ENCODE peak calls at places on chromosome 1, in nine cellular contexts. One of them, this sample, is unnamed.

GRCh38 chr1:86775395-86775794 is 71.0 kb downstream of the SH3GLB1 start:
- DNase-seq in cardiac fibroblast: no peak
- DNase-seq in gastrocnemius medialis: no peak
- DNase-seq in CD8-positive, alpha-beta T cell: no peak
- DNase-seq in left ventricle myocardium inferior: no peak
- DNase-seq in ovary: no peak
- DNase-seq in colonic mucosa: no peak
- DNase-seq in bronchial epithelial cell: no peak
- DNase-seq in cardiac muscle cell: no peak
- DNase-seq in this sample: no peak

GRCh38 chr1:17630048-17630830 is 90.7 kb downstream of the ARHGEF10L start:
- DNase-seq in cardiac fibroblast: peak
- DNase-seq in gastrocnemius medialis: peak
- DNase-seq in CD8-positive, alpha-beta T cell: no peak
- DNase-seq in left ventricle myocardium inferior: peak
- DNase-seq in ovary: no peak
- DNase-seq in colonic mucosa: peak
- DNase-seq in bronchial epithelial cell: no peak
- DNase-seq in cardiac muscle cell: no peak
- DNase-seq in this sample: no peak

GRCh38 chr1:55539652-55540512 is 324.7 kb upstream of the USP24 start:
- DNase-seq in cardiac fibroblast: no peak
- DNase-seq in gastrocnemius medialis: no peak
- DNase-seq in CD8-positive, alpha-beta T cell: no peak
- DNase-seq in left ventricle myocardium inferior: no peak
- DNase-seq in ovary: no peak
- DNase-seq in colonic mucosa: no peak
- DNase-seq in bronchial epithelial cell: no peak
- DNase-seq in cardiac muscle cell: no peak
- DNase-seq in this sample: no peak

GRCh38 chr1:96756789-96757188 is 35.2 kb downstream of the PTBP2 start:
- DNase-seq in cardiac fibroblast: peak
- DNase-seq in gastrocnemius medialis: no peak
- DNase-seq in CD8-positive, alpha-beta T cell: no peak
- DNase-seq in left ventricle myocardium inferior: no peak
- DNase-seq in ovary: no peak
- DNase-seq in colonic mucosa: no peak
- DNase-seq in bronchial epithelial cell: no peak
- DNase-seq in cardiac muscle cell: no peak
- DNase-seq in this sample: no peak

GRCh38 chr1:82143108-82143833 is 342.5 kb downstream of the ADGRL2 start:
- DNase-seq in cardiac fibroblast: no peak
- DNase-seq in gastrocnemius medialis: no peak
- DNase-seq in CD8-positive, alpha-beta T cell: no peak
- DNase-seq in left ventricle myocardium inferior: no peak
- DNase-seq in ovary: no peak
- DNase-seq in colonic mucosa: no peak
- DNase-seq in bronchial epithelial cell: no peak
- DNase-seq in cardiac muscle cell: no peak
- DNase-seq in this sample: no peak

GRCh38 chr1:17438176-17438976 is 1.1 kb downstream of the RCC2 start:
- DNase-seq in cardiac fibroblast: peak
- DNase-seq in gastrocnemius medialis: peak
- DNase-seq in CD8-positive, alpha-beta T cell: peak
- DNase-seq in left ventricle myocardium inferior: peak
- DNase-seq in ovary: peak
- DNase-seq in colonic mucosa: peak
- DNase-seq in bronchial epithelial cell: no peak
- DNase-seq in cardiac muscle cell: peak
- DNase-seq in this sample: peak

GRCh38 chr1:227437495-227438008 is 119.3 kb upstream of the CDC42BPA start:
- DNase-seq in cardiac fibroblast: peak
- DNase-seq in gastrocnemius medialis: no peak
- DNase-seq in CD8-positive, alpha-beta T cell: no peak
- DNase-seq in left ventricle myocardium inferior: no peak
- DNase-seq in ovary: no peak
- DNase-seq in colonic mucosa: no peak
- DNase-seq in bronchial epithelial cell: peak
- DNase-seq in cardiac muscle cell: peak
- DNase-seq in this sample: peak

GRCh38 chr1:245751111-245751510 is 596.3 kb downstream of the KIF26B start:
- DNase-seq in cardiac fibroblast: peak
- DNase-seq in gastrocnemius medialis: no peak
- DNase-seq in CD8-positive, alpha-beta T cell: no peak
- DNase-seq in left ventricle myocardium inferior: no peak
- DNase-seq in ovary: no peak
- DNase-seq in colonic mucosa: no peak
- DNase-seq in bronchial epithelial cell: no peak
- DNase-seq in cardiac muscle cell: no peak
- DNase-seq in this sample: no peak

GRCh38 chr1:209045326-209046057 is 538.0 kb upstream of the CAMK1G start:
- DNase-seq in cardiac fibroblast: no peak
- DNase-seq in gastrocnemius medialis: no peak
- DNase-seq in CD8-positive, alpha-beta T cell: no peak
- DNase-seq in left ventricle myocardium inferior: no peak
- DNase-seq in ovary: no peak
- DNase-seq in colonic mucosa: no peak
- DNase-seq in bronchial epithelial cell: peak
- DNase-seq in cardiac muscle cell: no peak
- DNase-seq in this sample: no peak

GRCh38 chr1:6249732-6250689 is 6.0 kb downstream of the HES3 start:
- DNase-seq in cardiac fibroblast: no peak
- DNase-seq in gastrocnemius medialis: no peak
- DNase-seq in CD8-positive, alpha-beta T cell: no peak
- DNase-seq in left ventricle myocardium inferior: no peak
- DNase-seq in ovary: peak
- DNase-seq in colonic mucosa: no peak
- DNase-seq in bronchial epithelial cell: no peak
- DNase-seq in cardiac muscle cell: no peak
- DNase-seq in this sample: no peak

GRCh38 chr1:243582321-243582720 is 267.7 kb downstream of the AKT3 start:
- DNase-seq in cardiac fibroblast: peak
- DNase-seq in gastrocnemius medialis: no peak
- DNase-seq in CD8-positive, alpha-beta T cell: no peak
- DNase-seq in left ventricle myocardium inferior: no peak
- DNase-seq in ovary: no peak
- DNase-seq in colonic mucosa: no peak
- DNase-seq in bronchial epithelial cell: no peak
- DNase-seq in cardiac muscle cell: no peak
- DNase-seq in this sample: no peak

GRCh38 chr1:39701092-39701460 is 9.8 kb upstream of the HPCAL4 start:
- DNase-seq in cardiac fibroblast: peak
- DNase-seq in gastrocnemius medialis: no peak
- DNase-seq in CD8-positive, alpha-beta T cell: no peak
- DNase-seq in left ventricle myocardium inferior: peak
- DNase-seq in ovary: peak
- DNase-seq in colonic mucosa: no peak
- DNase-seq in bronchial epithelial cell: peak
- DNase-seq in cardiac muscle cell: peak
- DNase-seq in this sample: no peak

GRCh38 chr1:100440075-100440809 is 87.9 kb downstream of the CDC14A start:
- DNase-seq in cardiac fibroblast: no peak
- DNase-seq in gastrocnemius medialis: no peak
- DNase-seq in CD8-positive, alpha-beta T cell: peak
- DNase-seq in left ventricle myocardium inferior: no peak
- DNase-seq in ovary: no peak
- DNase-seq in colonic mucosa: peak
- DNase-seq in bronchial epithelial cell: no peak
- DNase-seq in cardiac muscle cell: no peak
- DNase-seq in this sample: no peak

GRCh38 chr1:27615346-27616004 is 11.5 kb upstream of the AHDC1 start:
- DNase-seq in cardiac fibroblast: no peak
- DNase-seq in gastrocnemius medialis: no peak
- DNase-seq in CD8-positive, alpha-beta T cell: no peak
- DNase-seq in left ventricle myocardium inferior: no peak
- DNase-seq in ovary: no peak
- DNase-seq in colonic mucosa: no peak
- DNase-seq in bronchial epithelial cell: no peak
- DNase-seq in cardiac muscle cell: no peak
- DNase-seq in this sample: no peak
- H3K4me3 ChIP-seq in cardiac fibroblast: no peak
- H3K4me3 ChIP-seq in gastrocnemius medialis: no peak
- H3K4me3 ChIP-seq in CD8-positive, alpha-beta T cell: no peak
- H3K4me3 ChIP-seq in left ventricle myocardium inferior: no peak
- H3K4me3 ChIP-seq in ovary: no peak
- H3K4me3 ChIP-seq in colonic mucosa: no peak
- H3K4me3 ChIP-seq in bronchial epithelial cell: no peak
- H3K4me3 ChIP-seq in cardiac muscle cell: peak
- H3K4me3 ChIP-seq in this sample: no peak

GRCh38 chr1:201466492-201466891 is 2.5 kb downstream of the PHLDA3 start:
- DNase-seq in cardiac fibroblast: no peak
- DNase-seq in gastrocnemius medialis: peak
- DNase-seq in CD8-positive, alpha-beta T cell: no peak
- DNase-seq in left ventricle myocardium inferior: no peak
- DNase-seq in ovary: no peak
- DNase-seq in colonic mucosa: no peak
- DNase-seq in bronchial epithelial cell: peak
- DNase-seq in cardiac muscle cell: no peak
- DNase-seq in this sample: no peak
- H3K4me3 ChIP-seq in cardiac fibroblast: peak
- H3K4me3 ChIP-seq in gastrocnemius medialis: peak
- H3K4me3 ChIP-seq in CD8-positive, alpha-beta T cell: no peak
- H3K4me3 ChIP-seq in left ventricle myocardium inferior: peak
- H3K4me3 ChIP-seq in ovary: peak
- H3K4me3 ChIP-seq in colonic mucosa: no peak
- H3K4me3 ChIP-seq in bronchial epithelial cell: peak
- H3K4me3 ChIP-seq in cardiac muscle cell: no peak
- H3K4me3 ChIP-seq in this sample: no peak

DNA sequence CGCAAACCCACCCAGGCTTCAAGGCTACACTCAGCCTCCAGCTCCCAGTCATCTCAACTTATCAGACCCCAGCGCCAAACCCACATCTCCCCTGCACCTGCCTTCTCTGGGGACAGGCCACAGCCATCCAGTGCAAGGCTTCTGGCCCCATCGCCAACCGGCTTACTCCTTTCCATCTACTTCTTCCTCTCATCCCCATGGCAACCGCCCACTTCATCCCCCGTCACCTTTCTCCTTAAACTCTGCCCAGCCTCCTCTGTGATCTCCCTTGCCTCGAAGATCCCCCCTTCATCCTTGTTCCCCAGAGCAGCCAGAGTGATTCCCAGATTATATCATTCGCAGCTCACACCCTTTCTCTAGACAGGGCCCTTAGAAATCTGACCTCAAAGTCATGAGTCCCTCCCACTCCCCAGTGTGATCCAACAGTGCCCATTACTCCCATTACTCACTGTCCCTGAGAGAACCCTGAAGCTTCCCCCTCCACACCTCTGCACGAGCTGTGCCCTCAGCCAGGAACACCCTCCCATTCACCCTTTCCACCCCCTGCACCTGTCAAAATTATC is 2.5 kb downstream of the COL8A2 start:
- DNase-seq in cardiac fibroblast: no peak
- DNase-seq in gastrocnemius medialis: no peak
- DNase-seq in CD8-positive, alpha-beta T cell: no peak
- DNase-seq in left ventricle myocardium inferior: no peak
- DNase-seq in ovary: no peak
- DNase-seq in colonic mucosa: no peak
- DNase-seq in bronchial epithelial cell: no peak
- DNase-seq in cardiac muscle cell: no peak
- DNase-seq in this sample: no peak
- H3K4me3 ChIP-seq in cardiac fibroblast: no peak
- H3K4me3 ChIP-seq in gastrocnemius medialis: no peak
- H3K4me3 ChIP-seq in CD8-positive, alpha-beta T cell: no peak
- H3K4me3 ChIP-seq in left ventricle myocardium inferior: no peak
- H3K4me3 ChIP-seq in ovary: no peak
- H3K4me3 ChIP-seq in colonic mucosa: no peak
- H3K4me3 ChIP-seq in bronchial epithelial cell: no peak
- H3K4me3 ChIP-seq in cardiac muscle cell: no peak
- H3K4me3 ChIP-seq in this sample: no peak

GRCh38 chr1:150567341-150567716 is 12.1 kb downstream of the MCL1 start:
- DNase-seq in cardiac fibroblast: no peak
- DNase-seq in gastrocnemius medialis: no peak
- DNase-seq in CD8-positive, alpha-beta T cell: peak
- DNase-seq in left ventricle myocardium inferior: no peak
- DNase-seq in ovary: no peak
- DNase-seq in colonic mucosa: no peak
- DNase-seq in bronchial epithelial cell: no peak
- DNase-seq in cardiac muscle cell: no peak
- DNase-seq in this sample: peak
- H3K4me3 ChIP-seq in cardiac fibroblast: peak
- H3K4me3 ChIP-seq in gastrocnemius medialis: peak
- H3K4me3 ChIP-seq in CD8-positive, alpha-beta T cell: peak
- H3K4me3 ChIP-seq in left ventricle myocardium inferior: peak
- H3K4me3 ChIP-seq in ovary: peak
- H3K4me3 ChIP-seq in colonic mucosa: no peak
- H3K4me3 ChIP-seq in bronchial epithelial cell: no peak
- H3K4me3 ChIP-seq in cardiac muscle cell: no peak
- H3K4me3 ChIP-seq in this sample: peak

GRCh38 chr1:169712309-169712631 is 850 bp upstream of the SELL start:
- DNase-seq in cardiac fibroblast: no peak
- DNase-seq in gastrocnemius medialis: no peak
- DNase-seq in CD8-positive, alpha-beta T cell: no peak
- DNase-seq in left ventricle myocardium inferior: no peak
- DNase-seq in ovary: no peak
- DNase-seq in colonic mucosa: no peak
- DNase-seq in bronchial epithelial cell: no peak
- DNase-seq in cardiac muscle cell: no peak
- DNase-seq in this sample: no peak
- H3K4me3 ChIP-seq in cardiac fibroblast: no peak
- H3K4me3 ChIP-seq in gastrocnemius medialis: no peak
- H3K4me3 ChIP-seq in CD8-positive, alpha-beta T cell: no peak
- H3K4me3 ChIP-seq in left ventricle myocardium inferior: no peak
- H3K4me3 ChIP-seq in ovary: no peak
- H3K4me3 ChIP-seq in colonic mucosa: no peak
- H3K4me3 ChIP-seq in bronchial epithelial cell: no peak
- H3K4me3 ChIP-seq in cardiac muscle cell: no peak
- H3K4me3 ChIP-seq in this sample: no peak

GRCh38 chr1:152107289-152107983 is 7.8 kb downstream of the TCHH start:
- DNase-seq in cardiac fibroblast: no peak
- DNase-seq in gastrocnemius medialis: no peak
- DNase-seq in CD8-positive, alpha-beta T cell: no peak
- DNase-seq in left ventricle myocardium inferior: no peak
- DNase-seq in ovary: no peak
- DNase-seq in colonic mucosa: peak
- DNase-seq in bronchial epithelial cell: no peak
- DNase-seq in cardiac muscle cell: no peak
- DNase-seq in this sample: no peak
- H3K4me3 ChIP-seq in cardiac fibroblast: peak
- H3K4me3 ChIP-seq in gastrocnemius medialis: no peak
- H3K4me3 ChIP-seq in CD8-positive, alpha-beta T cell: no peak
- H3K4me3 ChIP-seq in left ventricle myocardium inferior: peak
- H3K4me3 ChIP-seq in ovary: no peak
- H3K4me3 ChIP-seq in colonic mucosa: peak
- H3K4me3 ChIP-seq in bronchial epithelial cell: peak
- H3K4me3 ChIP-seq in cardiac muscle cell: no peak
- H3K4me3 ChIP-seq in this sample: no peak

This sample was measured in OCI-LY7.